ENCODE peak calls at places on chromosomes 3 and 15, in six cellular contexts. One of them, this sample, is unnamed.

GRCh38 chr3:195012100-195012499 is 258.9 kb downstream of the XXYLT1 start:
- DNase-seq in gastrocnemius medialis: no peak
- DNase-seq in esophagus muscularis mucosa: no peak
- DNase-seq in testis: no peak
- DNase-seq in breast epithelium: no peak
- DNase-seq in prostate gland: no peak
- DNase-seq in this sample: no peak

GRCh38 chr3:137121704-137122314 is 164.0 kb downstream of the IL20RB start:
- DNase-seq in gastrocnemius medialis: no peak
- DNase-seq in esophagus muscularis mucosa: no peak
- DNase-seq in testis: peak; percentile 67
- DNase-seq in breast epithelium: no peak
- DNase-seq in prostate gland: no peak
- DNase-seq in this sample: peak; percentile 30

GRCh38 chr3:152019516-152019915 is 146.1 kb downstream of the SUCNR1 start:
- DNase-seq in gastrocnemius medialis: no peak
- DNase-seq in esophagus muscularis mucosa: no peak
- DNase-seq in testis: no peak
- DNase-seq in breast epithelium: no peak
- DNase-seq in prostate gland: no peak
- DNase-seq in this sample: peak; percentile 81

GRCh38 chr15:77455696-77456293 is 35.1 kb downstream of the HMG20A start:
- DNase-seq in gastrocnemius medialis: no peak
- DNase-seq in esophagus muscularis mucosa: no peak
- DNase-seq in testis: no peak
- DNase-seq in breast epithelium: no peak
- DNase-seq in prostate gland: no peak
- DNase-seq in this sample: peak; percentile 95

GRCh38 chr3:149815728-149816127 is 2.7 kb downstream of the RNF13 start:
- DNase-seq in gastrocnemius medialis: no peak
- DNase-seq in esophagus muscularis mucosa: no peak
- DNase-seq in testis: no peak
- DNase-seq in breast epithelium: no peak
- DNase-seq in prostate gland: no peak
- DNase-seq in this sample: no peak

GRCh38 chr3:128369881-128370642 is 96.6 kb downstream of the DNAJB8 start:
- DNase-seq in gastrocnemius medialis: no peak
- DNase-seq in esophagus muscularis mucosa: no peak
- DNase-seq in testis: no peak
- DNase-seq in breast epithelium: no peak
- DNase-seq in prostate gland: no peak
- DNase-seq in this sample: no peak

GRCh38 chr15:68783226-68784054 is 37.3 kb downstream of the ANP32A start:
- DNase-seq in gastrocnemius medialis: peak; percentile 38
- DNase-seq in esophagus muscularis mucosa: no peak
- DNase-seq in testis: peak; percentile 47
- DNase-seq in breast epithelium: no peak
- DNase-seq in prostate gland: peak; percentile 45
- DNase-seq in this sample: peak; percentile 32

GRCh38 chr3:58355174-58355573 is 22.5 kb downstream of the PXK start:
- DNase-seq in gastrocnemius medialis: no peak
- DNase-seq in esophagus muscularis mucosa: no peak
- DNase-seq in testis: no peak
- DNase-seq in breast epithelium: no peak
- DNase-seq in prostate gland: no peak
- DNase-seq in this sample: no peak

GRCh38 chr3:184386047-184386806 is 6.4 kb downstream of the CHRD start:
- DNase-seq in gastrocnemius medialis: no peak
- DNase-seq in esophagus muscularis mucosa: no peak
- DNase-seq in testis: no peak
- DNase-seq in breast epithelium: no peak
- DNase-seq in prostate gland: no peak
- DNase-seq in this sample: no peak

GRCh38 chr3:197021729-197022404 is 7.8 kb downstream of the MELTF start:
- DNase-seq in gastrocnemius medialis: no peak
- DNase-seq in esophagus muscularis mucosa: no peak
- DNase-seq in testis: no peak
- DNase-seq in breast epithelium: no peak
- DNase-seq in prostate gland: no peak
- DNase-seq in this sample: no peak

GRCh38 chr3:129481783-129482332 is 41.8 kb downstream of the IFT122 start:
- DNase-seq in gastrocnemius medialis: peak; percentile 45
- DNase-seq in esophagus muscularis mucosa: no peak
- DNase-seq in testis: peak; percentile 69
- DNase-seq in breast epithelium: peak; percentile 73
- DNase-seq in prostate gland: peak; percentile 10
- DNase-seq in this sample: peak; percentile 17

GRCh38 chr3:186342197-186342596 is 19.8 kb downstream of the DGKG start:
- DNase-seq in gastrocnemius medialis: no peak
- DNase-seq in esophagus muscularis mucosa: no peak
- DNase-seq in testis: no peak
- DNase-seq in breast epithelium: no peak
- DNase-seq in prostate gland: no peak
- DNase-seq in this sample: no peak

GRCh38 chr3:192207661-192208060 is 519.7 kb downstream of the FGF12 start:
- DNase-seq in gastrocnemius medialis: no peak
- DNase-seq in esophagus muscularis mucosa: no peak
- DNase-seq in testis: no peak
- DNase-seq in breast epithelium: no peak
- DNase-seq in prostate gland: peak; percentile 4
- DNase-seq in this sample: no peak

GRCh38 chr15:29567336-29567735 is 254.9 kb downstream of the TJP1 start:
- DNase-seq in gastrocnemius medialis: no peak
- DNase-seq in esophagus muscularis mucosa: peak; percentile 68
- DNase-seq in testis: no peak
- DNase-seq in breast epithelium: no peak
- DNase-seq in prostate gland: no peak
- DNase-seq in this sample: no peak

GRCh38 chr15:27704939-27705514 is 394.1 kb downstream of the OCA2 start:
- DNase-seq in gastrocnemius medialis: no peak
- DNase-seq in esophagus muscularis mucosa: no peak
- DNase-seq in testis: no peak
- DNase-seq in breast epithelium: no peak
- DNase-seq in prostate gland: no peak
- DNase-seq in this sample: no peak

GRCh38 chr3:131503328-131503650 is 518 bp upstream of the MRPL3 start:
- DNase-seq in gastrocnemius medialis: no peak
- DNase-seq in esophagus muscularis mucosa: no peak
- DNase-seq in testis: no peak
- DNase-seq in breast epithelium: no peak
- DNase-seq in prostate gland: no peak
- DNase-seq in this sample: peak; percentile 50

GRCh38 chr3:152622813-152623167 is 212.1 kb upstream of the P2RY1 start:
- DNase-seq in gastrocnemius medialis: no peak
- DNase-seq in esophagus muscularis mucosa: no peak
- DNase-seq in testis: no peak
- DNase-seq in breast epithelium: no peak
- DNase-seq in prostate gland: no peak
- DNase-seq in this sample: no peak

GRCh38 chr3:170730071-170730812 is 139.8 kb downstream of the RPL22L1 start:
- DNase-seq in gastrocnemius medialis: no peak
- DNase-seq in esophagus muscularis mucosa: no peak
- DNase-seq in testis: no peak
- DNase-seq in breast epithelium: no peak
- DNase-seq in prostate gland: no peak
- DNase-seq in this sample: peak; percentile 54

GRCh38 chr3:6921876-6922275 is 61.0 kb downstream of the GRM7 start:
- DNase-seq in gastrocnemius medialis: no peak
- DNase-seq in esophagus muscularis mucosa: no peak
- DNase-seq in testis: no peak
- DNase-seq in breast epithelium: no peak
- DNase-seq in prostate gland: no peak
- DNase-seq in this sample: no peak

GRCh38 chr3:41932511-41932910 is 29.4 kb downstream of the ULK4 start:
- DNase-seq in gastrocnemius medialis: no peak
- DNase-seq in esophagus muscularis mucosa: peak; percentile 64
- DNase-seq in testis: no peak
- DNase-seq in breast epithelium: no peak
- DNase-seq in prostate gland: peak; percentile 20
- DNase-seq in this sample: no peak

GRCh38 chr3:61663728-61664492 is 102.5 kb downstream of the PTPRG start:
- DNase-seq in gastrocnemius medialis: no peak
- DNase-seq in esophagus muscularis mucosa: no peak
- DNase-seq in testis: no peak
- DNase-seq in breast epithelium: no peak
- DNase-seq in prostate gland: no peak
- DNase-seq in this sample: no peak

GRCh38 chr3:47057212-47057671 is 77.8 kb downstream of the NBEAL2 start:
- DNase-seq in gastrocnemius medialis: no peak
- DNase-seq in esophagus muscularis mucosa: no peak
- DNase-seq in testis: no peak
- DNase-seq in breast epithelium: no peak
- DNase-seq in prostate gland: no peak
- DNase-seq in this sample: no peak

GRCh38 chr3:46935168-46935858 is 41.2 kb downstream of the CCDC12 start:
- DNase-seq in gastrocnemius medialis: peak; percentile 99
- DNase-seq in esophagus muscularis mucosa: no peak
- DNase-seq in testis: peak; percentile 95
- DNase-seq in breast epithelium: peak; percentile 58
- DNase-seq in prostate gland: peak; percentile 51
- DNase-seq in this sample: peak; percentile 98

GRCh38 chr3:150271578-150271930 is 136.5 kb upstream of the TSC22D2 start:
- DNase-seq in gastrocnemius medialis: no peak
- DNase-seq in esophagus muscularis mucosa: no peak
- DNase-seq in testis: no peak
- DNase-seq in breast epithelium: no peak
- DNase-seq in prostate gland: no peak
- DNase-seq in this sample: peak; percentile 15

GRCh38 chr15:87707076-87707475 is 549.5 kb downstream of the NTRK3 start:
- DNase-seq in gastrocnemius medialis: no peak
- DNase-seq in esophagus muscularis mucosa: peak; percentile 66
- DNase-seq in testis: no peak
- DNase-seq in breast epithelium: no peak
- DNase-seq in prostate gland: no peak
- DNase-seq in this sample: no peak

DNA sequence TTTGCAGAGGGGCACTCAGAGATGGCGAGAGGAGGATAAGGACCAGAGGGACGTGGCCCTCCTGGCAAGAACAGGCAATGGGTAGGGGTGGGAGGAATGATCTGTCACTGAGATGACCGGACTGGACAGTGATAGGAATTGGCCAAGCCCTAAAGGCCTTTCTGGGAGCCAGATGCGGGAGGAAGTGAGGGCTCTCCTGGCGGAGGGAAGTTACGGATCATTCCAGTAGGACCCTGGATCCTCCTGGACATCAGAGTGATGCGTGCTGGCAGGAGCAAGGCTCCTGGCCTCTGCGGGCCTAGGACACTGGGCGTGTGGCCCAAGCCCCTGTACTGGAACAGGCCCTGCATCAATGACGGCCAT is 23.4 kb downstream of the KIF7 start:
- DNase-seq in gastrocnemius medialis: no peak
- DNase-seq in esophagus muscularis mucosa: peak; percentile 85
- DNase-seq in testis: no peak
- DNase-seq in breast epithelium: no peak
- DNase-seq in prostate gland: no peak
- DNase-seq in this sample: no peak
- H3K36me3 ChIP-seq in gastrocnemius medialis: no peaks in the 10 kb centered on the region
- H3K36me3 ChIP-seq in esophagus muscularis mucosa: peaks cover 45% of the 10 kb centered on the region
- H3K36me3 ChIP-seq in testis: no peaks in the 10 kb centered on the region
- H3K36me3 ChIP-seq in breast epithelium: peaks cover 4% of the 10 kb centered on the region
- H3K36me3 ChIP-seq in prostate gland: no peaks in the 10 kb centered on the region
- H3K36me3 ChIP-seq in this sample: peaks cover 45% of the 10 kb centered on the region

DNA sequence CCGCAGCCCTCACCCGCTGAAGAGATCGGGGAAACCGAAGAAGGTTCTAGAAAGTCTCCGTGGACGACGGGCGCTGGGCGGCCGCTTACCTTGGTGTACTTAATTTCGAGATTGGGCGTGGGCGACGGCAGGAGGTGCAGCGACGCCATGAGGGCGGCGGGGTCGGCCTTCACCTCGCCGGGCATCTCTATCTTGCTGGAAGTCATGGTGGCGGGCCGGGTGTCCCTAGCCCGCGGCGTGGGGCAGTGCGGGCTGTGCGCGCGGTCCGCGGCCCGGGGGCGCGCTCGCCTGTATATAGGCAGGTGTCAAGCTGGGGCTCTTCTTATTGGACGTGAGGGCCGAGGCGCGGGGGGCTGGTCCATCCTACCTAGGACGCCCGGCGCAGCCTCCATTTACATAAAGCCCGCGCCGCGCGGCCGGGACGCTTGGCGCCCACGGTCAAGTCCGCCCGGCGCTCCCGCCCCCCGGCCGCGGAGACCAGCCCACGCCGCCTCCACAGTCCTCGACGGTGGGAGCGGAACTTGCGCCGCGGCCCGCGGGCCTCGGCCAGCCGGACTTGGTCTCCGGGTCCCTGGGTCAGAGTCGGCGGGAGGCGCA is at the start of gene ALDH1A2:
- DNase-seq in gastrocnemius medialis: peak; percentile 13
- DNase-seq in esophagus muscularis mucosa: no peak
- DNase-seq in testis: peak; percentile 81
- DNase-seq in breast epithelium: no peak
- DNase-seq in prostate gland: peak; percentile 25
- DNase-seq in this sample: peak; percentile 72
- TF ChIP-seq POLR2A in gastrocnemius medialis: peak; percentile 47
- TF ChIP-seq POLR2A in esophagus muscularis mucosa: no peak
- TF ChIP-seq POLR2A in testis: no peak
- TF ChIP-seq POLR2A in breast epithelium: no peak
- TF ChIP-seq POLR2A in prostate gland: no peak
- TF ChIP-seq POLR2A in this sample: no peak

GRCh38 chr3:165195628-165196576 is at the start of gene SLITRK3:
- DNase-seq in gastrocnemius medialis: no peak
- DNase-seq in esophagus muscularis mucosa: no peak
- DNase-seq in testis: no peak
- DNase-seq in breast epithelium: no peak
- DNase-seq in prostate gland: no peak
- DNase-seq in this sample: no peak
- H3K36me3 ChIP-seq in gastrocnemius medialis: no peaks in the 10 kb centered on the region
- H3K36me3 ChIP-seq in esophagus muscularis mucosa: no peaks in the 10 kb centered on the region
- H3K36me3 ChIP-seq in testis: no peaks in the 10 kb centered on the region
- H3K36me3 ChIP-seq in breast epithelium: no peaks in the 10 kb centered on the region
- H3K36me3 ChIP-seq in prostate gland: no peaks in the 10 kb centered on the region
- H3K36me3 ChIP-seq in this sample: no peaks in the 10 kb centered on the region

DNA sequence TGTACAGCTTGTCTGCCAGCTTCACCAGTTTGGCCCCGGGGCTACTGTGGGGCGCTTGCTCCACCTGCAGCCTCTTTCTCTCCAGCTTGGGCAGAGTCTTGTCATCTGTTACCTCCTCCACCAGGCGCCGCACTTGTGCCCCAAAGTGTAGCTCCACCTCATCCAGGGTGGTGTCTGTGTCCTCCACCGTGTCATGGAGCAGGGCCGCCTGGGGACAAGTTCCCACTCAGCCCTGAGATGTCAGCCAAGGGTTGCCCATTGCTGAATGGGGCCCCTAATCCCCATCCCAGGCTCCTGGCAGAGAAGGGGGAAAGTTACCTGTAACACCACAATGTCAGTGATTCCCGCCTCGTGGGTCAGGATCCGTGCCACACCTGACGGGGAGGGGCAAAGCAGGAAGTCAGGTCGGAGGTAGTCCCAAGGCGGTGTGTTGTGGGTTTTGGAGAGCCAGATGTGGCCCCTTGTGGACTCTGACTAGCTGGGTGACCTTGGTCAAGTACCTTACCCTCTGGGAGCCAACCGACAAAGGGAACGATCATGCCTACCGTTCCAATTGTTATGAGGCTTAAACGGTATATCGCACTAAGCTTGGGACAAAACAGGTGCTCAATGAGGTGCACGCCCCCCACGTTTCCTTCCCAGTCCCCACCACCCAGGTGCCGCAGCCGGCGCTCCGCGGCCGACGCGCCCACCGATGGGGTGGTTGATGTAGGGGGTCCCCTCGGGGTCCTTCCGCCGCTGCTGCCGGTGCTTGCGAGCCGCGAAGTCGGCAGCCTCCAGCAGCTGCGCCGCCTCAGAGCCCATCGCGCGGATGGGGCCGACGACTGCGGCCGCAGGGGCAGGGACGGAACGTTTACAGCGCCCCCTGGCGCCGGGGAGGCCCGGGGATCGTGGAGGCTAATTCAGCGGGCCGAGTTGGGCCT is at the start of gene HDDC3:
- DNase-seq in gastrocnemius medialis: peak; percentile 86
- DNase-seq in esophagus muscularis mucosa: peak; percentile 95
- DNase-seq in testis: peak; percentile 92
- DNase-seq in breast epithelium: peak; percentile 89
- DNase-seq in prostate gland: peak; percentile 89
- DNase-seq in this sample: peak; percentile 79
- TF ChIP-seq POLR2A in gastrocnemius medialis: peak; percentile 34
- TF ChIP-seq POLR2A in esophagus muscularis mucosa: no peak
- TF ChIP-seq POLR2A in testis: no peak
- TF ChIP-seq POLR2A in breast epithelium: peak; percentile 56
- TF ChIP-seq POLR2A in prostate gland: peak; percentile 71
- TF ChIP-seq POLR2A in this sample: peak; percentile 74